ENCODE peak calls at places on chromosomes 3 and 15, in nine cellular contexts. U, T, E, J, Y, B, L, N and P are unnamed samples.
A peak's percentile ranks its signal among the peaks of the same experiment; 100 is the strongest.

GRCh38 chr15:58702233-58702632 is 47.3 kb downstream of the ADAM10 start:
- DNase-seq in L (no peak), E (no peak), T (no peak), Y (no peak), J (no peak), N (no peak), B (no peak), U (no peak), P (no peak)

GRCh38 chr3:51789437-51789836 is 10.4 kb upstream of the IQCF6 start:
- DNase-seq in B (no peak), U (no peak), J (no peak), Y (no peak), L (no peak), E (no peak), N (no peak), T (no peak), P (no peak)

GRCh38 chr3:46632792-46633191 is 20.5 kb downstream of the FAM240A start:
- DNase-seq in T (no peak), N (no peak), E (no peak), J (peak; percentile 44), U (no peak), L (no peak), Y (no peak), B (no peak), P (no peak)

GRCh38 chr3:136728434-136728833 is 23.7 kb downstream of the STAG1 start:
- DNase-seq in N (no peak), E (no peak), T (no peak), J (no peak), U (no peak), L (no peak), Y (no peak), B (no peak), P (no peak)

GRCh38 chr3:158443632-158444031 is 127.4 kb upstream of the MLF1 start:
- DNase-seq in B (no peak), L (no peak), Y (no peak), J (no peak), U (no peak), T (no peak), N (no peak), E (no peak), P (no peak)

GRCh38 chr3:25820372-25820771 is 30.5 kb downstream of the OXSM start:
- DNase-seq in Y (no peak), N (no peak), E (no peak), L (no peak), U (no peak), B (no peak), T (no peak), J (peak; percentile 99), P (no peak)

GRCh38 chr3:44511238-44511567 is 33.7 kb upstream of the ZNF445 start:
- DNase-seq in J (no peak), E (no peak), N (no peak), B (no peak), L (no peak), Y (no peak), U (no peak), T (peak; percentile 20), P (no peak)

GRCh38 chr3:144028798-144029411 is 57.3 kb downstream of the DIPK2A start:
- DNase-seq in E (no peak), N (peak; percentile 7), L (no peak), B (no peak), U (no peak), T (no peak), J (no peak), Y (no peak), P (no peak)

DNA sequence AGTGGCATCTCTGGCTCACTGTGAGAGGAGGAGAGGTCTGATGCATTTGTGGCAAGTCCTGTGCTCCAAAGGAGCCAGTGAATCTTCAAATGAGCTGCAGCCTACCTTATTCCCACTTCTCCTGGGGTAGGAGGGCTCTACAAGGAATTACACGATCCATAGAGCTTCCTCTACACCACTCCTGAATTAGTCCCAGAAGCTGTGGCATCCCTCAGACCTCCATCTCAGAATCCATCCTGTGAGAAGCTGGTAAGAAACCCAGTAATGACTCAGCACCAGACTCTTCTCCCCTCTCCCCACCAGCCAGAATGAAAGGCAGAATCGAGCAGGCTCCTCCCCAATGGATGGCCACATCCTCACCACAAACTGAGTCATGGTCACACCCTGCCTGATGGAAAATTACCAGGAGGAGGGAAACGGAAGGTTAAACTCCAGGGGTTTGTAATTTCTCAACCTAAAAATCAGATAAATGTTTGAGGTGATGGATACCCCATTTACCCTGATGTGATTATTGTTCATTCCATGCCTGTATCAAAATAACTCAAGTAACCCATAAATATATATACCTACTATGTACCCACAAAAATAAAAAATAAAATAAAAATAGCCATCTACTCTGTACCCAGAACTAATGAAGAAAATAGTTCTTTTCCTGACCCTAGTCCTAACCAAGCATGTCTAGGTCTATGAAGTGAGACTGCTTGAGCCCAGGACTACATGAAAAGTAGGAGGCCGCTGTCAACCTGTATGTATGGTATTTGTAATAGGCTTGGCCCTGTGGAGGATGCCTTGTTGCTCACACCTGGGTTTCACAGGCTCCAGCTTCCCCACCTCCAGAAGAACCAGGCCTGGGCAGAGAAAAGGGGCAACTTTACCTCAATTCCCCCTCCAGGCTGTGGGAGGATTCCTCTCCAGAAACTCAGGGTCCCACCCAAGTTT is 6.6 kb upstream of the PKM start:
- DNase-seq in B (peak; percentile 91), Y (peak; percentile 44), L (no peak), U (no peak), N (peak; percentile 84), T (no peak), E (peak; percentile 97), J (peak; percentile 98), P (no peak)
- TF ChIP-seq POLR2A in B (no peak), Y (no peak), L (peak; percentile 51), U (no peak), N (no peak), T (no peak), E (peak; percentile 74), J (peak; percentile 88), P (no peak)

GRCh38 chr3:185594073-185594472 is 8.0 kb downstream of the SENP2 start:
- DNase-seq in L (no peak), E (no peak), U (no peak), J (no peak), B (no peak), Y (no peak), T (no peak), N (no peak), P (no peak)

DNA sequence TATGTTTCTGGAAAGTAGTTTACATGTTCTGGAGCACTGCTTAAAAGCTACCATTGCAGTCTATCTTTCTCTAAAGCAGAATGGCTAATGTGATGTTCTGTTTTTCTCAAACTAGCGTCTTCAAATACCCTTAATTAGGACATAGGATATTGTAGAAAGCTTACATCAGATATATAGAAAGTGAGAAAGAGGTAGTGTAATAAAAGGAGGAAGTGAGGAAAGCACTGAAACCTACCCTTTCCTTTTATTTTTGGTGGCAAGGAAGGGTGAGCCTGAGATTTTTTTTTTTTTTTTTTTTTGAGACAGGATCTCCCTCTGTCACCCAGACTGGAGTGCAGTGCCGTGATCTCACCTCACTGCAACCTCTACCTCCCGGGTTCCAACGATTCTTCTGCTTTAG is 9.4 kb downstream of the SENP2 start:
- DNase-seq in E (no peak), B (no peak), L (no peak), N (no peak), U (no peak), T (no peak), Y (no peak), J (no peak), P (no peak)
- H3K27ac ChIP-seq in E (no peak overlapping the region), B (no peak overlapping the region), L (no peak overlapping the region), N (no peak overlapping the region), U (no peak overlapping the region), T (no peak overlapping the region), Y (no peak overlapping the region), J (no peak overlapping the region), P (no peak overlapping the region)

GRCh38 chr3:128849776-128850542 is 29.5 kb upstream of the ACAD9 start:
- DNase-seq in J (no peak), E (peak; percentile 9), U (no peak), L (no peak), Y (no peak), B (no peak), N (no peak), T (no peak), P (no peak)

GRCh38 chr3:128850544-128850943 is 28.9 kb upstream of the ACAD9 start:
- DNase-seq in N (no peak), E (no peak), L (no peak), Y (no peak), J (no peak), U (no peak), B (no peak), T (no peak), P (no peak)

GRCh38 chr3:128854382-128854939 is 25.0 kb upstream of the ACAD9 start:
- DNase-seq in U (no peak), N (no peak), B (no peak), J (no peak), T (peak; percentile 50), E (peak; percentile 32), L (no peak), Y (no peak), P (no peak)

GRCh38 chr3:128853826-128854225 is 25.6 kb upstream of the ACAD9 start:
- DNase-seq in Y (no peak), T (no peak), L (no peak), B (no peak), J (no peak), E (no peak), N (no peak), U (no peak), P (no peak)

GRCh38 chr3:128851601-128852000 is 27.8 kb upstream of the ACAD9 start:
- DNase-seq in J (no peak), T (no peak), B (no peak), N (no peak), E (no peak), Y (no peak), U (no peak), L (no peak), P (no peak)
- H3K9me3 ChIP-seq in J (peaks cover 11% of the 10 kb centered on the region), T (no peaks in the 10 kb centered on the region), B (no peaks in the 10 kb centered on the region), N (no peaks in the 10 kb centered on the region), E (peaks cover 17% of the 10 kb centered on the region), Y (peaks cover 12% of the 10 kb centered on the region), U (peaks cover 21% of the 10 kb centered on the region), L (no peaks in the 10 kb centered on the region), P (no peaks in the 10 kb centered on the region)

GRCh38 chr3:141384575-141384974 is 16.3 kb downstream of the ZBTB38 start:
- DNase-seq in E (no peak), N (no peak), B (no peak), J (no peak), L (no peak), T (no peak), Y (no peak), U (no peak), P (no peak)

GRCh38 chr3:141385386-141386079 is 17.2 kb downstream of the ZBTB38 start:
- DNase-seq in J (peak; percentile 47), B (no peak), T (no peak), N (no peak), U (no peak), E (no peak), L (no peak), Y (no peak), P (no peak)

GRCh38 chr3:141386080-141386594 is 17.8 kb downstream of the ZBTB38 start:
- DNase-seq in L (no peak), U (no peak), B (no peak), N (no peak), Y (no peak), T (no peak), E (no peak), J (no peak), P (no peak)

GRCh38 chr3:141387446-141388030 is 19.2 kb downstream of the ZBTB38 start:
- DNase-seq in L (no peak), Y (no peak), J (no peak), E (no peak), N (no peak), U (no peak), T (no peak), B (no peak), P (no peak)

DNA sequence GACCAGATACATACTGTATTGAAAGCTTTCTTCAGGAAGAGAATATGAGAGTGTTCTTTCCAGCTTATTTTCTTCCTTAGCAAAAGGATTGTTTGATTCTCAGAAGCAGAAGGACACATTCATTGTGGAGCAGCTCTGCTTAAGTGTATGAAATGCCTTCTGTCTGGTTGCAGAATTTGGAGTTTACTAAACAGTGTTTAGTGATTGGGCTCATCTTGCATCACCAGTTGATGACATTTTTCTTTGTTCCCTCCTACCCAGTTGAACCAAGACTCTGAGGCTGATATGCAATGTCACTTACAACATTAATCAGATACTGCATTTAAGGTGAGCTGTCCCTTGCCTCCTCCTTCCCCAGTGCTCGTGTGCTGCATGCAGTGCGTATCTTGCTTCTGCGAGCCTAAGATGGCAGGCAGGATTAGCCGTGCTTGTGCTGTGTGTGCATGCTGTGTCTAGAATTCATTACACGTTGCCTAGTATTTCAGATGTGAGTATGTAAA is 18.4 kb downstream of the ZBTB38 start:
- DNase-seq in L (no peak), Y (no peak), T (no peak), J (peak; percentile 83), N (no peak), E (no peak), B (no peak), U (no peak), P (no peak)
- TF ChIP-seq POLR2A in L (no peak), Y (no peak), T (no peak), J (peak; percentile 69), N (no peak), E (no peak), B (peak; percentile 24), U (no peak), P (no peak)